ENCODE peak calls at places on chromosomes 11 and 22, in four cellular contexts. Z, X, F and C are unnamed samples.

GRCh38 chr11:133082453-133082781 is 449.9 kb downstream of the OPCML start:
- DNase-seq in X (no peak), Z (no peak), F (no peak), C (no peak)

GRCh38 chr22:36701941-36702640 is 1.5 kb downstream of the CACNG2 start:
- DNase-seq in Z (no peak), F (no peak), X (no peak), C (peak)

GRCh38 chr22:39520874-39521857 is 804 bp downstream of the ATF4 start:
- DNase-seq in F (peak), Z (peak), X (no peak), C (peak)

GRCh38 chr11:103484545-103484944 is 375.3 kb downstream of the DYNC2H1 start:
- DNase-seq in X (no peak), F (no peak), Z (no peak), C (no peak)

GRCh38 chr11:36037031-36037430 is 93.2 kb downstream of the LDLRAD3 start:
- DNase-seq in X (peak), F (no peak), Z (peak), C (peak)

GRCh38 chr11:27861706-27862430 is 161.6 kb upstream of the BDNF start:
- DNase-seq in Z (no peak), X (peak), F (peak), C (no peak)

GRCh38 chr22:37187891-37188761 is at the start of gene C1QTNF6:
- DNase-seq in X (peak), Z (peak), F (no peak), C (peak)

GRCh38 chr22:19178065-19178658 is 374 bp downstream of the SLC25A1 start:
- DNase-seq in X (no peak), F (no peak), Z (peak), C (no peak)

GRCh38 chr22:17430298-17430900 is 61.1 kb downstream of the CECR2 start:
- DNase-seq in F (peak), X (peak), Z (no peak), C (no peak)

GRCh38 chr22:24521791-24522245 is 26.7 kb downstream of the UPB1 start:
- DNase-seq in X (peak), F (peak), Z (peak), C (peak)

GRCh38 chr22:20434264-20434751 is 3.3 kb downstream of the SCARF2 start:
- DNase-seq in X (no peak), Z (no peak), F (no peak), C (no peak)

GRCh38 chr22:20946080-20946986 is 20.7 kb upstream of the AIFM3 start:
- DNase-seq in Z (no peak), F (peak), X (peak), C (no peak)

GRCh38 chr22:45757068-45757467 is 85.4 kb downstream of the ATXN10 start:
- DNase-seq in X (peak), F (no peak), Z (no peak), C (no peak)

GRCh38 chr22:36467042-36467810 is 14.2 kb downstream of the TXN2 start:
- DNase-seq in X (peak), F (peak), Z (no peak), C (no peak)

GRCh38 chr22:31583861-31584485 is 78.0 kb downstream of the PISD start:
- DNase-seq in Z (no peak), F (peak), X (peak), C (no peak)